ENCODE peak calls at places on chromosomes 13 and 19, in five cellular contexts. One of them, this sample, is unnamed.

GRCh38 chr13:24224232-24224680 is 63.7 kb downstream of the SPATA13 start:
- DNase-seq in foreskin keratinocyte: no peak
- DNase-seq in fibroblast of lung: no peak
- DNase-seq in tibial nerve: no peak
- DNase-seq in body of pancreas: peak; percentile 44
- DNase-seq in this sample: no peak

GRCh38 chr19:33736158-33736557 is 60.5 kb upstream of the KCTD15 start:
- DNase-seq in foreskin keratinocyte: no peak
- DNase-seq in fibroblast of lung: no peak
- DNase-seq in tibial nerve: no peak
- DNase-seq in body of pancreas: no peak
- DNase-seq in this sample: no peak

GRCh38 chr13:41004875-41005693 is 14.0 kb downstream of the ELF1 start:
- DNase-seq in foreskin keratinocyte: no peak
- DNase-seq in fibroblast of lung: no peak
- DNase-seq in tibial nerve: no peak
- DNase-seq in body of pancreas: no peak
- DNase-seq in this sample: no peak

GRCh38 chr19:41308450-41309224 is 1.3 kb upstream of the CCDC97 start:
- DNase-seq in foreskin keratinocyte: peak; percentile 68
- DNase-seq in fibroblast of lung: peak; percentile 74
- DNase-seq in tibial nerve: peak; percentile 99
- DNase-seq in body of pancreas: peak; percentile 98
- DNase-seq in this sample: peak; percentile 83

GRCh38 chr13:75251188-75251587 is 230.8 kb downstream of the TBC1D4 start:
- DNase-seq in foreskin keratinocyte: no peak
- DNase-seq in fibroblast of lung: no peak
- DNase-seq in tibial nerve: no peak
- DNase-seq in body of pancreas: no peak
- DNase-seq in this sample: no peak

GRCh38 chr19:15737722-15738121 is at the start of gene OR10H3:
- DNase-seq in foreskin keratinocyte: no peak
- DNase-seq in fibroblast of lung: no peak
- DNase-seq in tibial nerve: no peak
- DNase-seq in body of pancreas: no peak
- DNase-seq in this sample: no peak

GRCh38 chr13:111006508-111007031 is 91.7 kb upstream of the ANKRD10 start:
- DNase-seq in foreskin keratinocyte: no peak
- DNase-seq in fibroblast of lung: peak; percentile 94
- DNase-seq in tibial nerve: peak; percentile 30
- DNase-seq in body of pancreas: peak; percentile 93
- DNase-seq in this sample: no peak

GRCh38 chr13:79525458-79525857 is 44.5 kb downstream of the NDFIP2 start:
- DNase-seq in foreskin keratinocyte: peak; percentile 44
- DNase-seq in fibroblast of lung: peak; percentile 30
- DNase-seq in tibial nerve: no peak
- DNase-seq in body of pancreas: no peak
- DNase-seq in this sample: no peak

GRCh38 chr19:17454579-17454978 is 6.1 kb upstream of the TMEM221 start:
- DNase-seq in foreskin keratinocyte: no peak
- DNase-seq in fibroblast of lung: no peak
- DNase-seq in tibial nerve: no peak
- DNase-seq in body of pancreas: no peak
- DNase-seq in this sample: peak; percentile 32

GRCh38 chr19:17089238-17089637 is 13.7 kb downstream of the MYO9B start:
- DNase-seq in foreskin keratinocyte: no peak
- DNase-seq in fibroblast of lung: peak; percentile 84
- DNase-seq in tibial nerve: no peak
- DNase-seq in body of pancreas: no peak
- DNase-seq in this sample: no peak

GRCh38 chr13:97359181-97360057 is 74.5 kb upstream of the RAP2A start:
- DNase-seq in foreskin keratinocyte: peak; percentile 46
- DNase-seq in fibroblast of lung: peak; percentile 60
- DNase-seq in tibial nerve: peak; percentile 19
- DNase-seq in body of pancreas: peak; percentile 53
- DNase-seq in this sample: peak; percentile 49

GRCh38 chr13:98173431-98173921 is 3.6 kb downstream of the RNF113B start:
- DNase-seq in foreskin keratinocyte: no peak
- DNase-seq in fibroblast of lung: peak; percentile 100
- DNase-seq in tibial nerve: no peak
- DNase-seq in body of pancreas: no peak
- DNase-seq in this sample: no peak

DNA sequence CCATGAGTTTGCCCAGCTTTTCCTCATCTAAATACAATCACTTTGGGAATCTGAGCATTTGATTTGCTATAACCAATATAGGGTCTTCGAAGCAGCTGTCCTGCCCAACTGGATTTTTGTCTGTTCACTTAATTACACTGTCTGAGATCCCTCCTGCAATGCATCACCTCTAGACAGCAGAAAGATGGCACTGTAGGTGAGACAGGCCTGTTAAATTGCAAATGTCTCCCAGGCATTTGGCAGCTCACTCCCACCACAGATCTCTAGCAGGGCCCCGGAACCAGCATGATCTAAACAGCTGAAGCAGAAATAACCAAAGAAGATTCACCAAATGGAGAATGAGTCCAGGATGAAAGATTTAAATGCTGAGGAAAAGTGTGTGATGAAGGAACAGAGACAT is 41.9 kb upstream of the SERPINE3 start:
- DNase-seq in foreskin keratinocyte: no peak
- DNase-seq in fibroblast of lung: no peak
- DNase-seq in tibial nerve: no peak
- DNase-seq in body of pancreas: no peak
- DNase-seq in this sample: no peak
- TF ChIP-seq CTCF in foreskin keratinocyte: peak; percentile 19
- TF ChIP-seq CTCF in fibroblast of lung: no peak
- TF ChIP-seq CTCF in tibial nerve: no peak
- TF ChIP-seq CTCF in body of pancreas: no peak
- TF ChIP-seq CTCF in this sample: peak; percentile 32

GRCh38 chr19:36331353-36332228 is 47.4 kb downstream of the ZFP14 start:
- DNase-seq in foreskin keratinocyte: peak; percentile 98
- DNase-seq in fibroblast of lung: peak; percentile 98
- DNase-seq in tibial nerve: peak; percentile 55
- DNase-seq in body of pancreas: peak; percentile 88
- DNase-seq in this sample: peak; percentile 81
- TF ChIP-seq CTCF in foreskin keratinocyte: no peak
- TF ChIP-seq CTCF in fibroblast of lung: peak; percentile 1
- TF ChIP-seq CTCF in tibial nerve: no peak
- TF ChIP-seq CTCF in body of pancreas: no peak
- TF ChIP-seq CTCF in this sample: no peak

DNA sequence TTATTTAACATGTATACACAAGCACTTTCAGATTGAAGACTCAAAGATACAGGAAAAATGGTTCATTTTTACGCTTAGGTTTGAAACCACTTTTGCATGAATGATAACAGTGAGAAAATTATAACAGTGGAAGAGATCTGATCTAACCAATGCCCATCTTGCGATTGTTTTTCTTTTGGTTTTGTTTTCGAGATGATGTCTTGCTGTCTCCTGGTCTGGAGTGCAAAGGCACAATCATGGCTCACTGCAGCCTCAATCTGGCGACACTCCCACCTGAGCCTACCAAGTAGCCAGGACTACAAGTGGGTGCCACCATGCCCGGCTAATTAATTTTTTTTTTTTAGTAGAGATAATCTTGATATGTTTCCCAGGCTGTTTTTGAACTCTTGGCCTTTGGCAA is 10.2 kb upstream of the EID2 start:
- DNase-seq in foreskin keratinocyte: no peak
- DNase-seq in fibroblast of lung: no peak
- DNase-seq in tibial nerve: no peak
- DNase-seq in body of pancreas: no peak
- DNase-seq in this sample: no peak
- TF ChIP-seq CTCF in foreskin keratinocyte: no peak
- TF ChIP-seq CTCF in fibroblast of lung: no peak
- TF ChIP-seq CTCF in tibial nerve: no peak
- TF ChIP-seq CTCF in body of pancreas: no peak
- TF ChIP-seq CTCF in this sample: no peak

DNA sequence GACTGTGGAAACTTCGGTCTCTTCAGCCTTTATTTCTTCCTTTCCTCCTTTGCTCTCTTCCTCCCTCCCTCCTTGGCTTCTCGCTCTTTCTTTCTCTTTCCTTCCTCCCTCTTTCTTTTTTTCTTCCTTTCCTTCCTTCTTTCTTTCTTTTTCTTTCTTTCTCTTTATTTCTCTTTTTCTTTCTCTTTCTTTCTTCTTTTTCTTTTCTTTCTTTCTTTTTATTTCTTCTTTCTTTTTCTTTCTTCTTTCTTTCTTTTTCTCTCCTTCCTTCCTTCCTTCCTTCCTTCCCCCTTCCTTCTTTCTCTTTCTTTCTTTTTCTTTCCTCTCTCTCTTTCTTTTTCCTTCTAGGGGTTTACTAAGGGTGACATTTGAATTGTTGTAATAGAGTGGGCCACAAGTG is 290.2 kb upstream of the MAB21L1 start:
- DNase-seq in foreskin keratinocyte: no peak
- DNase-seq in fibroblast of lung: no peak
- DNase-seq in tibial nerve: no peak
- DNase-seq in body of pancreas: no peak
- DNase-seq in this sample: no peak
- TF ChIP-seq CTCF in foreskin keratinocyte: no peak
- TF ChIP-seq CTCF in fibroblast of lung: no peak
- TF ChIP-seq CTCF in tibial nerve: no peak
- TF ChIP-seq CTCF in body of pancreas: no peak
- TF ChIP-seq CTCF in this sample: no peak

GRCh38 chr19:12448808-12449207 is 8.0 kb upstream of the ZNF443 start:
- DNase-seq in foreskin keratinocyte: no peak
- DNase-seq in fibroblast of lung: no peak
- DNase-seq in tibial nerve: no peak
- DNase-seq in body of pancreas: no peak
- DNase-seq in this sample: no peak
- TF ChIP-seq CTCF in foreskin keratinocyte: no peak
- TF ChIP-seq CTCF in fibroblast of lung: no peak
- TF ChIP-seq CTCF in tibial nerve: no peak
- TF ChIP-seq CTCF in body of pancreas: no peak
- TF ChIP-seq CTCF in this sample: no peak

DNA sequence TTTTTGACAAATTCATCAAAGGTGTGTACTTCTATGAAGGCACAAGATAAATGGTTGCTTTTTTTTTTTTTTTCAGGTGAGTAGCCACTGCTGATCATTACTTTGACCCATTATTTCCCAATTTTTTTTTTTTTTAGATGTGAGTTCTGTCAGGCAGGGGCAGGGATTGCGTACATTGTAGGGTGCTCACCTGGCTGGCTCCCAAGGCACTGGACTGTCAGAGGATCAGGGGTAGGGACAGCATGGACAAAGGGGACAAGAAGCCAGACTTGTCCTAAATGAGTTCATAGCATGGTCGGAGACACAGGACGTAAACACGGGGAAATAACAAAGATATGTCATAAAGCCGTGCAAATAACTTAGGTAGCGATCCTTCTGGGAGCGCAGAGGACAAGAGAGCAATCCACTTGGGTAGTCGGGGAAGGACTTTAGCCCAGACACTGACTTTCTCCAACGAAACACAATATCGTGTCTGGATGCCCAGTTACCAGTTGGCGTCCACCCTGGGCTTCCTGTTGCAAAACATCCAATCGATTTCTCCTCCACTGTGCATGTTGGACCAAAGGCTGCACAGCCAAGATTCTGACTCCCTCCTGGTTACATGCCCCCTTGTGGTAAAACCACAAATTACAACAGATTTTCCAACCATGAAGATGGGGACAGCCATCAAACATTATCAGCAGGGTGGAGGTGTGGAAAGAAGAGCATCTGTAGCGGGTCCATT is 27.5 kb upstream of the KATNAL1 start:
- DNase-seq in foreskin keratinocyte: no peak
- DNase-seq in fibroblast of lung: no peak
- DNase-seq in tibial nerve: no peak
- DNase-seq in body of pancreas: peak; percentile 43
- DNase-seq in this sample: peak; percentile 45
- TF ChIP-seq CTCF in foreskin keratinocyte: peak; percentile 61
- TF ChIP-seq CTCF in fibroblast of lung: peak; percentile 39
- TF ChIP-seq CTCF in tibial nerve: no peak
- TF ChIP-seq CTCF in body of pancreas: peak; percentile 27
- TF ChIP-seq CTCF in this sample: peak; percentile 57

GRCh38 chr13:52600666-52601065 is 41.6 kb upstream of the HNRNPA1L2 start:
- DNase-seq in foreskin keratinocyte: no peak
- DNase-seq in fibroblast of lung: no peak
- DNase-seq in tibial nerve: no peak
- DNase-seq in body of pancreas: no peak
- DNase-seq in this sample: peak; percentile 13

GRCh38 chr13:52597676-52598075 is 44.6 kb upstream of the HNRNPA1L2 start:
- DNase-seq in foreskin keratinocyte: no peak
- DNase-seq in fibroblast of lung: no peak
- DNase-seq in tibial nerve: no peak
- DNase-seq in body of pancreas: no peak
- DNase-seq in this sample: no peak

GRCh38 chr13:52599037-52599852 is 43.0 kb upstream of the HNRNPA1L2 start:
- DNase-seq in foreskin keratinocyte: peak; percentile 75
- DNase-seq in fibroblast of lung: peak; percentile 82
- DNase-seq in tibial nerve: no peak
- DNase-seq in body of pancreas: no peak
- DNase-seq in this sample: peak; percentile 20

DNA sequence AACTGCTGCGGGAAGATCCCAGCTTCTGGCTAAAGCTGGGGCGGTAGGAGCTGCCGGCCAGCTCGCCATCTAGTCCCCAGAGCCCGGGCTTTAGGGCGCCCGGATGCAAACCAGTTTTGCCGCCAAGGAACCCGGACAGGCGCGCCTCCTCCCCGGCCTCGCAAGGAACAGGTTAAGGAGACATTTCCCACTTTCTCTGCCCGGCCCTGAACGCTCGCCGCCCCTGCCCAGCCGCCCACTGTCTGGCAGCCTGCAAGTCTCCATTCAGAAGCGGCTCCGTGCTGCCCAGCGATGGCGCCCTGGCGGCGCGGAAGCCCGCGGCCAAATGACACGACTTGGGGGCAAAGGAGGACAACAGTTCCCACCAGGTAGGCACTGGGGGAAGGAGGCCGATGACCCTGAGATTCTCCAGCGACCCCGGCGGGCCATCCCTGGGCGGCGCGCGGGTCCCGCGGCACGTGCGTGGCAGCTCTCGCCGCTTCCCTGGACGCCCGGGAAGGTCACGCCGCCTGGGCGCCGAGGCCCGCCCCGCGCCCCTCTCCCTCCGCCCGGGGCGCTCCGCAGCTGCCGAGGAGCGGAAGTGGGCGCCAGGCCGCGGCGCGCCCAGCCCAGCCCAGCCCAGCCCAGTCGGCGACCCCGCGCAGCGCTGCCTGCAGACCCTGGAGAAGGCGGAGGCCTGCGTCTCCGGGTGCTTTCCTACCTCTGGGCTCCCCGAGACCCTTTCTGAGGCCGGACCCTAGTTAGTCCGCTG is 42.2 kb upstream of the HNRNPA1L2 start:
- DNase-seq in foreskin keratinocyte: no peak
- DNase-seq in fibroblast of lung: peak; percentile 35
- DNase-seq in tibial nerve: no peak
- DNase-seq in body of pancreas: peak; percentile 28
- DNase-seq in this sample: peak; percentile 76
- TF ChIP-seq CTCF in foreskin keratinocyte: no peak
- TF ChIP-seq CTCF in fibroblast of lung: no peak
- TF ChIP-seq CTCF in tibial nerve: no peak
- TF ChIP-seq CTCF in body of pancreas: no peak
- TF ChIP-seq CTCF in this sample: no peak

GRCh38 chr13:20344836-20345490 is 112.8 kb upstream of the GJB6 start:
- DNase-seq in foreskin keratinocyte: no peak
- DNase-seq in fibroblast of lung: no peak
- DNase-seq in tibial nerve: no peak
- DNase-seq in body of pancreas: no peak
- DNase-seq in this sample: no peak
- TF ChIP-seq CTCF in foreskin keratinocyte: no peak
- TF ChIP-seq CTCF in fibroblast of lung: no peak
- TF ChIP-seq CTCF in tibial nerve: no peak
- TF ChIP-seq CTCF in body of pancreas: no peak
- TF ChIP-seq CTCF in this sample: no peak

GRCh38 chr13:22196777-22197176 is 525.9 kb downstream of the FGF9 start:
- DNase-seq in foreskin keratinocyte: no peak
- DNase-seq in fibroblast of lung: no peak
- DNase-seq in tibial nerve: no peak
- DNase-seq in body of pancreas: no peak
- DNase-seq in this sample: no peak
- TF ChIP-seq CTCF in foreskin keratinocyte: no peak
- TF ChIP-seq CTCF in fibroblast of lung: no peak
- TF ChIP-seq CTCF in tibial nerve: no peak
- TF ChIP-seq CTCF in body of pancreas: no peak
- TF ChIP-seq CTCF in this sample: no peak

This sample was measured in GM13977.